ENCODE peak calls at places on chromosomes 4 and X, in nine cellular contexts. B is T-helper 17 cell, X is right atrium auricular region, H is pancreas, N is Peyer's patch, Y is HCT116, T is aorta, V is A549, M is cardiac muscle cell. I is an unnamed sample. For H3K9me3, the result is how much of the 10 kb centered on the place peaks cover.

GRCh38 chrX:7233632-7234406 is 85.9 kb upstream of the PUDP start:
- DNase-seq in M (no peak), V (no peak), H (no peak), N (no peak), B (no peak), T (no peak), X (no peak), Y (no peak), I (no peak)

GRCh38 chrX:68942797-68943196 is 114.0 kb downstream of the EFNB1 start:
- DNase-seq in H (no peak), X (no peak), N (no peak), B (no peak), M (peak), V (no peak), T (no peak), Y (no peak), I (no peak)

GRCh38 chr4:142595222-142595871 is 250.8 kb downstream of the INPP4B start:
- DNase-seq in T (no peak), M (no peak), Y (no peak), H (no peak), X (no peak), N (no peak), V (no peak), B (no peak), I (no peak)

GRCh38 chr4:182219400-182219799 is 23.8 kb upstream of the TENM3 start:
- DNase-seq in M (no peak), Y (no peak), B (no peak), N (no peak), X (no peak), T (no peak), H (no peak), V (no peak), I (no peak)

GRCh38 chr4:113170818-113171468 is 121.5 kb downstream of the ANK2 start:
- DNase-seq in T (no peak), Y (no peak), N (no peak), M (peak), V (no peak), X (no peak), H (no peak), B (no peak), I (no peak)

GRCh38 chr4:83240379-83240875 is 44.2 kb downstream of the COQ2 start:
- DNase-seq in V (no peak), M (no peak), X (no peak), B (no peak), T (no peak), N (no peak), Y (no peak), H (no peak), I (no peak)

GRCh38 chr4:74451214-74451661 is 6.3 kb downstream of the AREG start:
- DNase-seq in H (no peak), N (no peak), V (peak), X (no peak), M (no peak), T (no peak), Y (no peak), B (no peak), I (no peak)

GRCh38 chr4:86608757-86609375 is 14.8 kb downstream of the PTPN13 start:
- DNase-seq in M (no peak), V (no peak), Y (no peak), H (no peak), B (no peak), X (no peak), N (no peak), T (no peak), I (no peak)

GRCh38 chr4:98976716-98977115 is 18.8 kb upstream of the METAP1 start:
- DNase-seq in N (no peak), X (no peak), M (no peak), Y (no peak), B (no peak), T (no peak), H (no peak), V (no peak), I (no peak)

DNA sequence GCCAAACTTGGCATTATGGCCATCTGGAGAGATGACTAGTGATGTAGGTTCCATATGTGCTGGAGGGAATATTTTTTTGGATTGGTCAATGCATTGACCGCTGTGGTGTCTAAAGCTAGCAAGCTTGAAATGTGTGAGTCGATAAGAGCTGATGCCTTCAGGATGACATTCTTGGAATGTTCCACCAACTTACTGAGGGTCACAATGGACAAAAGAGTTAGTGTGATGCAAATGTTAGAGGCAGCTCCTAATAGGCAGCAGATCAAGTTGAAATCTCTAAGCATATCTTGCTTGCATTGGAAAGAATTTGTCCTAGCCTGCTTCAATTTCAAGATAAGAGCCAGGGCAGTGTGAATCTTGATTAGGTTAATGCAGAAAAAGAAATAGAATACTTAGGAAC is 210.4 kb upstream of the AFF2 start:
- DNase-seq in Y (no peak), V (no peak), T (no peak), B (no peak), H (no peak), M (no peak), N (no peak), X (no peak), I (no peak)
- H3K9me3 ChIP-seq in Y (under half), V (under half), T (under half), B (under half), H (under half), M (under half), N (under half), X (under half), I (under half)

GRCh38 chr4:1402021-1402515 is 4.2 kb downstream of the NKX1-1 start:
- DNase-seq in V (no peak), H (no peak), M (no peak), X (no peak), B (no peak), T (no peak), Y (no peak), N (no peak), I (no peak)
- H3K9me3 ChIP-seq in V (under half), H (under half), M (under half), X (under half), B (under half), T (under half), Y (under half), N (under half), I (under half)

DNA sequence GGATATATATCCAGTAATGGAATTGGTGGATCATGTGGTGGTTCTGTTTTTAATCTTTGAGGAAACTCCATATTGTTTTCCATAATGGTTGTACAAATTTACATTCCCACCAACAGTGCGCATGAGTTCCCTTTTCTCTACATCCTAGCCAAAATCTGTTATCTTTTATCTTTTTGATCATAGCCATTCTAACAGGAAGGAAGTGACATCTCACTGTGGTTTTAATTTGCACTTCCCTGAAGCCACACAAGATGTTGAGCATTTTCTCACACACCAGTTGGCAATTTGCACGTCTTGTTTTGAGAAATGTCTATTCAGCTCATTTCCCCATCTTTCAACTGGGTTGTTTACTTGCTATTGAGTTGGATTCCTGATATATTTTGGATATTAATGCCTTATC is 194.9 kb downstream of the CBLL2 start:
- DNase-seq in N (no peak), B (no peak), Y (no peak), T (no peak), H (no peak), V (no peak), X (no peak), M (no peak), I (no peak)
- H3K9me3 ChIP-seq in N (under half), B (under half), Y (under half), T (under half), H (under half), V (under half), X (under half), M (under half), I (under half)

GRCh38 chr4:152919826-152920225 is 16.3 kb upstream of the FHDC1 start:
- DNase-seq in M (no peak), T (no peak), Y (no peak), B (no peak), X (no peak), N (no peak), V (no peak), H (no peak), I (no peak)
- H3K9me3 ChIP-seq in M (under half), T (under half), Y (under half), B (under half), X (under half), N (under half), V (under half), H (under half), I (under half)

DNA sequence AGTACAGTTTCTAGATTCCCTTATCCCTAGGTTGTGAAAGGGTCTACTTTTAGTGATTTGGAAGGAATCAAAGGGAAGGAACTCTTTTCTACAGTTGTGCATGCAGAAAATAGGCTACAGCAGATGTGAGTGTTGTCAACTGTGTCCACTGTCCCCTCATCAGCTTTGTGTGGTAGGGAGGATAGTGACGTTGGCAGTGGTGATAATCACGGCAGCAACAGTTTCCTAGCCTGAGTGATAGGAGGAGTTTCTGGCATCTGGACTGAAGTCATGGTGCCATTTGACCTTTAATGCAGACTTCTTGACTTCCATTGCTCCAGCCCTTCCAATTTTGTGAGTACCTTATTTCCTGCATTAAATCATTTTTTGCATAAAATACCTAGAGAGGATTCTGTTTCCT is 39.3 kb downstream of the SRPX start:
- DNase-seq in B (no peak), X (no peak), M (no peak), N (no peak), H (no peak), T (no peak), V (no peak), Y (no peak), I (no peak)
- H3K9me3 ChIP-seq in B (under half), X (under half), M (under half), N (under half), H (under half), T (under half), V (under half), Y (under half), I (under half)

GRCh38 chr4:116015062-116015461 is 901.6 kb upstream of the NDST4 start:
- DNase-seq in T (no peak), M (no peak), N (no peak), H (no peak), V (no peak), X (no peak), Y (no peak), B (no peak), I (no peak)

GRCh38 chr4:116020141-116020722 is 906.8 kb upstream of the NDST4 start:
- DNase-seq in N (no peak), M (no peak), Y (peak), B (no peak), H (no peak), X (no peak), V (no peak), T (no peak), I (no peak)

GRCh38 chr4:116015549-116015948 is 902.1 kb upstream of the NDST4 start:
- DNase-seq in M (no peak), Y (no peak), N (no peak), X (no peak), B (no peak), T (no peak), H (no peak), V (no peak), I (no peak)

GRCh38 chr4:116018831-116019230 is 905.4 kb upstream of the NDST4 start:
- DNase-seq in N (no peak), X (no peak), H (no peak), T (no peak), M (no peak), B (no peak), Y (no peak), V (no peak), I (no peak)

GRCh38 chr4:116016201-116016600 is 902.8 kb upstream of the NDST4 start:
- DNase-seq in N (no peak), H (peak), B (no peak), T (no peak), Y (peak), V (no peak), X (no peak), M (no peak), I (no peak)
- H3K9me3 ChIP-seq in N (under half), H (under half), B (under half), T (under half), Y (under half), V (under half), X (under half), M (under half), I (under half)

DNA sequence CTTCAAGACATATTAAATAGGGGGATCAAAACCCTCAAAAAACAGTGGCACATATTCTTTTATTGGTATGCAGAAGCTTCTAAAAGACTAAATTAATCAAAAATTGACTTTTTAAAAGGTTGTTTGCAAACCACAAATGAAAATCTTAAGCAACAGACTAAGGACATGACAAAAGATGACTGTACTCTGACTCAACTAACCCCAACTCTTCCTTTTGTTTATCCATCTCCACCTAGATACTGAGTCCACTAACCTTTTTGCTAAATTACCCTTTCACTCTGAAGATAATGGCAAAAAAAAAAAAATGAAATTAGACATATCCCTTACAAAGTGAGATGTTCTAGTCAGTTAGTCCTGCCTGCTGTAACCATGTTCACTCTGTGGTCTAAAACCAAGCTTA is 91.6 kb upstream of the NLRP2B start:
- DNase-seq in N (no peak), B (no peak), M (no peak), X (no peak), H (no peak), Y (no peak), T (no peak), V (no peak), I (no peak)
- H3K9me3 ChIP-seq in N (under half), B (under half), M (under half), X (under half), H (under half), Y (under half), T (under half), V (under half), I (under half)

DNA sequence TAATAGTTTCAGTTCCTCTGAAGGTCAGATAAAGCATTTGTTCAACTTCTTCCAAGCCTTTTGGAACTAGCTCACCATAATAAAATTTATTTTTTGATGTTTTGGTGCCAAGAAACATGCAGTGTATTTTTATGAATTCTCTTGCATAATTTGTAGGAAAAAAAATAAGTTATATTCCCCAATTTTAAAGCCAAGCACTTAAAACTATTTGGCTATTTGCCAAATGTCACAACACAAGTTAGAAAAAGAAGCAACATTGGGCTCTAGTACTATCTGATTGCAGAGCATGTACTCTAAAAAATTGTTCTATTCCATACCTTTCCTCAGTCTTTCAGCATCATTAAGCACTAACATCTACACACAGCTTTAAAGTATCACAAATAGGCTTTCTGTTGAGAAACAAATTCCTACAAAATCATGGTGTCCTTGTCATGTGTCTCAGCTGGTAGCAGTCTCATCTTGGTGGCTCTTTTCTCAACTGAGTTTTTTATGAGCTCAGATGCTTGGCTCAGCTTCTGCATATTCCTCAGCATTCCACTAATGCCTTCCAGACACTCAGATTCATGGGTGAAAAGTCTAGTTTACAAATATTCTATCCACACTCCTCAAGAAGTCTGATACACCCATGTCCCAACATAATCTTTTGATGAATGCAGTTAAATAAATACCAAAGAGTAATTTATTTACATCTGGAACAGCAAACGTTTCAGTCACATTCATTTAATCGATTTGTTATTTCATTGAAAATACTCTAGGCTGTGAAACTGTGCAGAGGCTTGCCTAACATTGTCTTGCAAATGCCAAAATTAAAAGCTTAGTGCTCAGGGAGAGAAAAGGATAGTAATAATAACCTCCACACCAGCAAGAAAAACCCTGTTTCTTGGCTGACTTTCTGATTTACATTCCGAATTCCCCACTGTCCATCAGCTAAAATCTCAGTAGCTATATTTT is 2209.8 kb downstream of the PCDH7 start:
- DNase-seq in B (no peak), Y (no peak), H (no peak), N (no peak), V (no peak), X (no peak), T (no peak), M (no peak), I (no peak)
- H3K9me3 ChIP-seq in B (under half), Y (under half), H (under half), N (under half), V (under half), X (under half), T (under half), M (under half), I (under half)

GRCh38 chrX:156002517-156002916 is 5.0 kb downstream of the IL9R start:
- DNase-seq in N (no peak), T (no peak), B (no peak), X (no peak), Y (no peak), V (no peak), M (no peak), H (no peak), I (no peak)
- H3K9me3 ChIP-seq in N (under half), T (under half), B (under half), X (under half), Y (under half), V (under half), M (under half), H (under half), I (under half)

GRCh38 chrX:66163849-66164401 is at the start of gene HEPH:
- DNase-seq in T (no peak), B (no peak), Y (no peak), V (no peak), N (no peak), X (no peak), H (no peak), M (peak), I (no peak)

GRCh38 chrX:66164931-66165330 is 884 bp downstream of the HEPH start:
- DNase-seq in H (no peak), V (no peak), X (no peak), M (no peak), Y (no peak), B (no peak), N (no peak), T (no peak), I (no peak)

GRCh38 chrX:66164470-66164869 is 423 bp downstream of the HEPH start:
- DNase-seq in B (no peak), N (no peak), Y (no peak), M (no peak), X (no peak), H (no peak), V (no peak), T (no peak), I (no peak)

GRCh38 chrX:66163447-66163846 is 600 bp upstream of the HEPH start:
- DNase-seq in M (no peak), V (no peak), H (no peak), B (no peak), T (no peak), X (no peak), Y (no peak), N (no peak), I (no peak)

DNA sequence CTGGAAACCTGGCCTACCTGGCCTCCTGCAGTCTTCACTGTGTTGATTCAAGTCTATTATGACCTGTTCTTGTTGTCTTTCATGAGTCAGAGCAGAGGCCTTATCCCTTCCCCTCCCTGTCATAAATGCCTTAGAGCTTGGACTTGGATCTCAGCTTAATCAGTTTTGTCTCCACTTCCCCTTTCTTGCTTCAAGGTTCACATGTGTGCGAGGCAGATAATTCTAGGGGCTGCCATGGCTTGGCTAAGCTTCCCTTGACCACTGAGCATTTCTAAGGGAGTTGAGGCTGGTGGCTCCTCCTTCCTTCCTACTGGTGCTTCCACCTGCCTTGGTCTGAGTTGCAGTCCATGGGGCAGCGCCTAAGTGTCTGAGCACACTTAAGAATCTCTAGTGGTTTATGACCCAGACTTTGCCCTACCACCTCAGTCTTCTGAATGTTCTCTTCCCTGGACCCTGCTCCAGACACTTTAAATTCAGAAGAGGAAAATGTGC is 1.7 kb upstream of the HEPH start:
- DNase-seq in H (no peak), X (no peak), V (no peak), B (no peak), M (no peak), Y (no peak), N (peak), T (no peak), I (no peak)
- H3K9me3 ChIP-seq in H (under half), X (under half), V (under half), B (under half), M (under half), Y (under half), N (under half), T (under half), I (under half)